ENCODE peak calls at places on chromosomes 11 and 22, in seven cellular contexts. W, O, Z, K, N, R and U are unnamed samples.

GRCh38 chr11:7591992-7592391 is 78.2 kb downstream of the PPFIBP2 start:
- DNase-seq in O (no peak), K (no peak), Z (no peak), W (no peak), N (no peak), R (no peak), U (no peak)

GRCh38 chr11:128689586-128689945 is 4.3 kb upstream of the FLI1 start:
- DNase-seq in N (no peak), Z (no peak), O (no peak), W (no peak), R (no peak), K (no peak), U (no peak)

GRCh38 chr22:32512267-32512982 is 37.8 kb downstream of the FBXO7 start:
- DNase-seq in K (no peak), W (no peak), O (no peak), Z (no peak), N (no peak), R (no peak), U (no peak)

GRCh38 chr22:43550024-43550620 is 138.3 kb downstream of the MPPED1 start:
- DNase-seq in K (no peak), N (no peak), O (no peak), Z (no peak), R (no peak), W (no peak), U (no peak)

GRCh38 chr11:17259931-17260499 is 16.5 kb upstream of the NUCB2 start:
- DNase-seq in R (no peak), Z (no peak), W (no peak), N (no peak), K (no peak), O (no peak), U (no peak)

GRCh38 chr11:34174411-34175041 is 69.1 kb downstream of the NAT10 start:
- DNase-seq in Z (peak), R (peak), N (peak), K (peak), O (peak), W (peak), U (peak)

GRCh38 chr11:11105361-11105760 is 247.5 kb upstream of the ZBED5 start:
- DNase-seq in N (no peak), R (no peak), O (no peak), W (no peak), Z (no peak), K (no peak), U (no peak)

GRCh38 chr11:91100432-91100831 is 877.6 kb upstream of the CHORDC1 start:
- DNase-seq in N (no peak), K (no peak), W (no peak), R (no peak), O (no peak), Z (no peak), U (no peak)

GRCh38 chr11:123166095-123166559 is 28.9 kb downstream of the CLMP start:
- DNase-seq in Z (peak), N (no peak), W (no peak), K (no peak), R (peak), O (no peak), U (peak)